ENCODE peak calls at places on chromosomes 5 and 9, in seven cellular contexts. One of them, this sample, is unnamed.
A peak's percentile ranks its signal among the peaks of the same experiment; 100 is the strongest.

GRCh38 chr5:6774673-6775327 is 61.6 kb downstream of the TENT4A start:
- DNase-seq in NCI-H1105: no peak
- DNase-seq in cerebellar nuclear complex: no peak
- DNase-seq in Right ventricle myocardium superior: no peak
- DNase-seq in fibroblast of gingiva: no peak
- DNase-seq in nucleus accumbens: no peak
- DNase-seq in posterior vena cava: no peak
- DNase-seq in this sample: no peak

GRCh38 chr5:40618926-40619325 is 60.8 kb upstream of the PTGER4 start:
- DNase-seq in NCI-H1105: no peak
- DNase-seq in cerebellar nuclear complex: no peak
- DNase-seq in Right ventricle myocardium superior: no peak
- DNase-seq in fibroblast of gingiva: no peak
- DNase-seq in nucleus accumbens: no peak
- DNase-seq in posterior vena cava: no peak
- DNase-seq in this sample: peak; percentile 29

GRCh38 chr5:60945760-60946253 is 802 bp downstream of the NDUFAF2 start:
- DNase-seq in NCI-H1105: no peak
- DNase-seq in cerebellar nuclear complex: no peak
- DNase-seq in Right ventricle myocardium superior: no peak
- DNase-seq in fibroblast of gingiva: peak; percentile 62
- DNase-seq in nucleus accumbens: no peak
- DNase-seq in posterior vena cava: no peak
- DNase-seq in this sample: peak; percentile 74

GRCh38 chr9:26292943-26293342 is 599.7 kb downstream of the CAAP1 start:
- DNase-seq in NCI-H1105: no peak
- DNase-seq in cerebellar nuclear complex: no peak
- DNase-seq in Right ventricle myocardium superior: no peak
- DNase-seq in fibroblast of gingiva: peak; percentile 40
- DNase-seq in nucleus accumbens: no peak
- DNase-seq in posterior vena cava: no peak
- DNase-seq in this sample: peak; percentile 57

GRCh38 chr5:86997501-86997900 is 270.2 kb upstream of the RASA1 start:
- DNase-seq in NCI-H1105: no peak
- DNase-seq in cerebellar nuclear complex: no peak
- DNase-seq in Right ventricle myocardium superior: no peak
- DNase-seq in fibroblast of gingiva: no peak
- DNase-seq in nucleus accumbens: no peak
- DNase-seq in posterior vena cava: no peak
- DNase-seq in this sample: no peak

GRCh38 chr5:118069452-118069851 is 918.9 kb downstream of the DTWD2 start:
- DNase-seq in NCI-H1105: no peak
- DNase-seq in cerebellar nuclear complex: no peak
- DNase-seq in Right ventricle myocardium superior: no peak
- DNase-seq in fibroblast of gingiva: no peak
- DNase-seq in nucleus accumbens: no peak
- DNase-seq in posterior vena cava: no peak
- DNase-seq in this sample: no peak

GRCh38 chr9:7536310-7536939 is 263.2 kb downstream of the DMAC1 start:
- DNase-seq in NCI-H1105: peak; percentile 8
- DNase-seq in cerebellar nuclear complex: no peak
- DNase-seq in Right ventricle myocardium superior: peak; percentile 53
- DNase-seq in fibroblast of gingiva: peak; percentile 29
- DNase-seq in nucleus accumbens: no peak
- DNase-seq in posterior vena cava: peak; percentile 82
- DNase-seq in this sample: peak; percentile 15

GRCh38 chr5:42467981-42468524 is 44.8 kb downstream of the GHR start:
- DNase-seq in NCI-H1105: no peak
- DNase-seq in cerebellar nuclear complex: no peak
- DNase-seq in Right ventricle myocardium superior: no peak
- DNase-seq in fibroblast of gingiva: no peak
- DNase-seq in nucleus accumbens: no peak
- DNase-seq in posterior vena cava: no peak
- DNase-seq in this sample: no peak

GRCh38 chr9:90219548-90220118 is 423.0 kb downstream of the DIRAS2 start:
- DNase-seq in NCI-H1105: no peak
- DNase-seq in cerebellar nuclear complex: no peak
- DNase-seq in Right ventricle myocardium superior: peak; percentile 47
- DNase-seq in fibroblast of gingiva: no peak
- DNase-seq in nucleus accumbens: no peak
- DNase-seq in posterior vena cava: no peak
- DNase-seq in this sample: no peak

GRCh38 chr5:167412506-167412905 is 878.9 kb upstream of the WWC1 start:
- DNase-seq in NCI-H1105: no peak
- DNase-seq in cerebellar nuclear complex: no peak
- DNase-seq in Right ventricle myocardium superior: no peak
- DNase-seq in fibroblast of gingiva: peak; percentile 1
- DNase-seq in nucleus accumbens: no peak
- DNase-seq in posterior vena cava: no peak
- DNase-seq in this sample: no peak

GRCh38 chr9:14846871-14847311 is 63.3 kb downstream of the FREM1 start:
- DNase-seq in NCI-H1105: peak; percentile 13
- DNase-seq in cerebellar nuclear complex: no peak
- DNase-seq in Right ventricle myocardium superior: peak; percentile 57
- DNase-seq in fibroblast of gingiva: peak; percentile 39
- DNase-seq in nucleus accumbens: no peak
- DNase-seq in posterior vena cava: peak; percentile 78
- DNase-seq in this sample: peak; percentile 56

GRCh38 chr5:33488558-33489355 is 48.0 kb downstream of the TARS1 start:
- DNase-seq in NCI-H1105: no peak
- DNase-seq in cerebellar nuclear complex: no peak
- DNase-seq in Right ventricle myocardium superior: no peak
- DNase-seq in fibroblast of gingiva: no peak
- DNase-seq in nucleus accumbens: no peak
- DNase-seq in posterior vena cava: no peak
- DNase-seq in this sample: no peak

GRCh38 chr9:4964540-4964939 is 20.5 kb upstream of the JAK2 start:
- DNase-seq in NCI-H1105: no peak
- DNase-seq in cerebellar nuclear complex: no peak
- DNase-seq in Right ventricle myocardium superior: no peak
- DNase-seq in fibroblast of gingiva: no peak
- DNase-seq in nucleus accumbens: no peak
- DNase-seq in posterior vena cava: no peak
- DNase-seq in this sample: no peak

GRCh38 chr5:156328176-156328575 is 1.2 kb downstream of the SGCD start:
- DNase-seq in NCI-H1105: no peak
- DNase-seq in cerebellar nuclear complex: no peak
- DNase-seq in Right ventricle myocardium superior: no peak
- DNase-seq in fibroblast of gingiva: no peak
- DNase-seq in nucleus accumbens: no peak
- DNase-seq in posterior vena cava: no peak
- DNase-seq in this sample: peak; percentile 64

GRCh38 chr5:98490348-98490747 is 283.1 kb upstream of the RGMB start:
- DNase-seq in NCI-H1105: no peak
- DNase-seq in cerebellar nuclear complex: no peak
- DNase-seq in Right ventricle myocardium superior: no peak
- DNase-seq in fibroblast of gingiva: no peak
- DNase-seq in nucleus accumbens: no peak
- DNase-seq in posterior vena cava: no peak
- DNase-seq in this sample: no peak

GRCh38 chr9:120921751-120922181 is 4.8 kb downstream of the TRAF1 start:
- DNase-seq in NCI-H1105: no peak
- DNase-seq in cerebellar nuclear complex: no peak
- DNase-seq in Right ventricle myocardium superior: peak; percentile 51
- DNase-seq in fibroblast of gingiva: no peak
- DNase-seq in nucleus accumbens: no peak
- DNase-seq in posterior vena cava: no peak
- DNase-seq in this sample: no peak

GRCh38 chr9:134548185-134548584 is 93.4 kb upstream of the COL5A1 start:
- DNase-seq in NCI-H1105: no peak
- DNase-seq in cerebellar nuclear complex: no peak
- DNase-seq in Right ventricle myocardium superior: peak; percentile 13
- DNase-seq in fibroblast of gingiva: no peak
- DNase-seq in nucleus accumbens: no peak
- DNase-seq in posterior vena cava: peak; percentile 58
- DNase-seq in this sample: no peak

GRCh38 chr5:98986556-98986955 is 57.7 kb upstream of the CHD1 start:
- DNase-seq in NCI-H1105: no peak
- DNase-seq in cerebellar nuclear complex: no peak
- DNase-seq in Right ventricle myocardium superior: no peak
- DNase-seq in fibroblast of gingiva: no peak
- DNase-seq in nucleus accumbens: no peak
- DNase-seq in posterior vena cava: no peak
- DNase-seq in this sample: no peak

GRCh38 chr5:154793599-154794524 is 38.7 kb downstream of the LARP1 start:
- DNase-seq in NCI-H1105: no peak
- DNase-seq in cerebellar nuclear complex: no peak
- DNase-seq in Right ventricle myocardium superior: no peak
- DNase-seq in fibroblast of gingiva: no peak
- DNase-seq in nucleus accumbens: no peak
- DNase-seq in posterior vena cava: no peak
- DNase-seq in this sample: no peak

GRCh38 chr9:117094493-117094892 is 320.4 kb downstream of the ASTN2 start:
- DNase-seq in NCI-H1105: no peak
- DNase-seq in cerebellar nuclear complex: no peak
- DNase-seq in Right ventricle myocardium superior: no peak
- DNase-seq in fibroblast of gingiva: no peak
- DNase-seq in nucleus accumbens: no peak
- DNase-seq in posterior vena cava: no peak
- DNase-seq in this sample: no peak

GRCh38 chr9:91312717-91313325 is 48.9 kb downstream of the AUH start:
- DNase-seq in NCI-H1105: no peak
- DNase-seq in cerebellar nuclear complex: no peak
- DNase-seq in Right ventricle myocardium superior: no peak
- DNase-seq in fibroblast of gingiva: no peak
- DNase-seq in nucleus accumbens: no peak
- DNase-seq in posterior vena cava: no peak
- DNase-seq in this sample: no peak

This sample was measured in adipocyte.